ENCODE peak calls at places on chromosomes 6 and 20, in four cellular contexts. Z is omental fat pad, K is fibroblast of lung, E is CD14-positive monocyte. M is an unnamed sample.

GRCh38 chr6:101163611-101164010 is 229.9 kb upstream of the GRIK2 start:
- DNase-seq in Z (no peak), K (no peak), E (no peak), M (no peak)

GRCh38 chr20:7248392-7248992 is 481.0 kb downstream of the BMP2 start:
- DNase-seq in Z (no peak), K (no peak), E (no peak), M (no peak)

GRCh38 chr6:121093928-121094327 is 240.4 kb downstream of the TBC1D32 start:
- DNase-seq in Z (no peak), K (peak), E (no peak), M (no peak)

GRCh38 chr6:38169826-38170526 is 350.4 kb downstream of the ZFAND3 start:
- DNase-seq in Z (no peak), K (no peak), E (no peak), M (no peak)

GRCh38 chr6:36323062-36323461 is 13.6 kb downstream of the BNIP5 start:
- DNase-seq in Z (no peak), K (no peak), E (peak), M (no peak)

GRCh38 chr6:75602897-75603395 is 1.3 kb downstream of the SENP6 start:
- DNase-seq in Z (no peak), K (peak), E (no peak), M (no peak)

GRCh38 chr6:10411131-10411914 is 3.6 kb downstream of the TFAP2A start:
- DNase-seq in Z (no peak), K (no peak), E (no peak), M (no peak)

GRCh38 chr6:169160855-169161560 is 92.6 kb downstream of the THBS2 start:
- DNase-seq in Z (no peak), K (no peak), E (no peak), M (no peak)

GRCh38 chr20:44651507-44652373 is at the start of gene ADA:
- DNase-seq in Z (no peak), K (no peak), E (no peak), M (no peak)

GRCh38 chr20:5668529-5668868 is 81.7 kb upstream of the SHLD1 start:
- DNase-seq in Z (no peak), K (no peak), E (no peak), M (no peak)

GRCh38 chr6:12749531-12750379 is 33.2 kb downstream of the PHACTR1 start:
- DNase-seq in Z (no peak), K (no peak), E (no peak), M (no peak)

GRCh38 chr6:11585426-11586016 is 48.0 kb downstream of the TMEM170B start:
- DNase-seq in Z (no peak), K (peak), E (no peak), M (no peak)

GRCh38 chr6:33744001-33744848 is 2.5 kb downstream of the IP6K3 start:
- DNase-seq in Z (peak), K (peak), E (no peak), M (no peak)

GRCh38 chr20:60095456-60095855 is 137.2 kb downstream of the CDH26 start:
- DNase-seq in Z (no peak), K (no peak), E (no peak), M (no peak)

GRCh38 chr6:11538049-11538798 is 675 bp downstream of the TMEM170B start:
- DNase-seq in Z (no peak), K (peak), E (peak), M (peak)

GRCh38 chr6:158905277-158905676 is 86.1 kb upstream of the EZR start:
- DNase-seq in Z (no peak), K (peak), E (no peak), M (no peak)

GRCh38 chr20:21191839-21192238 is 66.0 kb downstream of the KIZ start:
- DNase-seq in Z (no peak), K (no peak), E (no peak), M (no peak)

GRCh38 chr20:24956001-24956761 is 7.1 kb downstream of the CST7 start:
- DNase-seq in Z (no peak), K (no peak), E (no peak), M (peak)

GRCh38 chr6:36533321-36533720 is 14.0 kb downstream of the STK38 start:
- DNase-seq in Z (no peak), K (no peak), E (no peak), M (no peak)

GRCh38 chr20:53643031-53643832 is 49.6 kb upstream of the ZNF217 start:
- DNase-seq in Z (no peak), K (peak), E (peak), M (no peak)

GRCh38 chr6:145761584-145761983 is 26.3 kb upstream of the EPM2A start:
- DNase-seq in Z (no peak), K (no peak), E (no peak), M (no peak)

GRCh38 chr6:140062042-140063041 is 687.9 kb upstream of the CITED2 start:
- DNase-seq in Z (peak), K (peak), E (no peak), M (no peak)

GRCh38 chr6:23073851-23074250 is 504.5 kb downstream of the HDGFL1 start:
- DNase-seq in Z (no peak), K (peak), E (no peak), M (no peak)

GRCh38 chr20:17758010-17758409 is 58.2 kb downstream of the BANF2 start:
- DNase-seq in Z (no peak), K (no peak), E (no peak), M (no peak)

GRCh38 chr20:46207031-46207549 is 89.0 kb downstream of the CD40 start:
- DNase-seq in Z (no peak), K (no peak), E (no peak), M (no peak)

GRCh38 chr6:85077098-85077497 is 312.7 kb upstream of the TBX18 start:
- DNase-seq in Z (no peak), K (no peak), E (no peak), M (no peak)

GRCh38 chr6:155306958-155307357 is 7.3 kb downstream of the TFB1M start:
- DNase-seq in Z (no peak), K (no peak), E (no peak), M (no peak)

GRCh38 chr6:91653954-91654843 is 1067.3 kb upstream of the MAP3K7 start:
- DNase-seq in Z (no peak), K (peak), E (no peak), M (no peak)

GRCh38 chr6:158131926-158132325 is 36.1 kb downstream of the SERAC1 start:
- DNase-seq in Z (no peak), K (peak), E (no peak), M (no peak)

GRCh38 chr6:107666084-107666981 is 157.8 kb downstream of the SCML4 start:
- DNase-seq in Z (no peak), K (peak), E (no peak), M (no peak)

GRCh38 chr6:39821739-39822532 is 29.8 kb downstream of the DAAM2 start:
- DNase-seq in Z (no peak), K (peak), E (no peak), M (no peak)

GRCh38 chr20:45323731-45324130 is 15.6 kb upstream of the MATN4 start:
- DNase-seq in Z (no peak), K (no peak), E (no peak), M (no peak)

GRCh38 chr6:124963416-124964083 is 1.3 kb downstream of the RNF217 start:
- DNase-seq in Z (no peak), K (peak), E (no peak), M (no peak)

GRCh38 chr20:19975901-19976300 is 41.3 kb upstream of the NAA20 start:
- DNase-seq in Z (no peak), K (peak), E (no peak), M (no peak)

DNA sequence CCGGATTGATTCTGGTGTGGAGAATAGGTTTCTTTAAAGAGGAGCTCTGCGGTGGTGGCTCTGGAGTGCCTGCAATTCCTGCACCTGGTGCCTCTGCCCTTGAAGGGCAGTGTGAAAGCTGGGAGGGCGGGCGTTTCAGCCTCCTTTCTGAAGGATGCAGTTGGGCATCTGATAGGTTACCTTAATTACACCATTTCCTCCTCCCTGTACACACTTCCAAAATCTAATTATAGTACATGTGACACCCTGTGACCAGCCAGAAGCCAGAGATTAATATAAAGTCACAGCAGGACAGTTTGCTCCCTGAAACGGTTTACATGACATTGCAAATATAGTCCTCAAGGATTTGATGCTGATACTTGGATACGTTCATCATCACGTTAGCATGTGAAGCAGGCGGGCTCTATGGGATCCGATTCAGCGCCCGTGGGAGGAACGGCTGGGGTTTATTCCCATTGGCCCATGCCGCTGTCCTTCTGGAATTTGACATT is 548.2 kb downstream of the QKI start:
- DNase-seq in Z (no peak), K (no peak), E (no peak), M (no peak)
- TF ChIP-seq CTCF in Z (no peak), K (no peak), E (no peak), M (no peak)

GRCh38 chr6:108941867-108942266 is 93.6 kb downstream of the ARMC2 start:
- DNase-seq in Z (no peak), K (no peak), E (no peak), M (no peak)
- TF ChIP-seq CTCF in Z (no peak), K (no peak), E (no peak), M (no peak)

GRCh38 chr20:63176035-63176434 is 39.9 kb downstream of the YTHDF1 start:
- DNase-seq in Z (no peak), K (no peak), E (no peak), M (no peak)

GRCh38 chr20:63177785-63178444 is 38.0 kb downstream of the YTHDF1 start:
- DNase-seq in Z (no peak), K (no peak), E (no peak), M (no peak)

GRCh38 chr20:63178445-63178818 is 37.5 kb downstream of the YTHDF1 start:
- DNase-seq in Z (no peak), K (no peak), E (no peak), M (no peak)

GRCh38 chr20:63176448-63177133 is 39.3 kb downstream of the YTHDF1 start:
- DNase-seq in Z (no peak), K (no peak), E (no peak), M (no peak)

DNA sequence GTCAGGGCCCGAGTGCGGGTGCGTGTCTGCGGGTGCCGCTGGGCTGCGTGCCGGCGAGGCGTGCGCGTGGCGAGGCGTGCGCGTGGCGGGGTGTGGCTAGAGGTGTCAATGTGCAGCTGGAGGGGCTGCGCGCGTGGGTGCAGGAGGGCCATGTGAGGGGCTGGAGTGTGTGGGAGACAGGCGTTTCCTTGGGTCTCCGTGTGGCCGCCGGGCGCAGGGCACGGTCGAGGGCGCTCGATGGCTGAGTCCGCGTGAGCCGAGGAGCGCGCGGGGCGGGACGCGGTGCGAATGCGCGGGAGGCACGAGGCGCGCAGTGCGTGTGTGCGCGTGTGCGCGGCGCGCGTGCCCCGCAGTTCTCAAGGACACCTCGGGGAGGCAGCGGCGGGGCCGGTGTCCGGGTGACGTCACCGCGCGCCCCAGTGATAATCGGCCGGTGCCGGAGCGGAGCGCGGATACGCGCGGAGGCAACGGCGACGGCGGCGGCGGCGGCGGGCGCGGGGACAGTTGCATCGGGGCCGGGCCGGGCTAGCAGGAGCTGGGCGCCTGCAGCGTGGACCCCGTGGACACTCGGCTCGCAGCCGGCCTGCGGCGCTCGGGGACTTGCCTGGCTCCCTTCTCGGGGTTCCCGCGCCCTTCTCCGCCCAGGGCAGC is 38.7 kb downstream of the YTHDF1 start:
- DNase-seq in Z (no peak), K (no peak), E (no peak), M (no peak)
- TF ChIP-seq CTCF in Z (no peak), K (no peak), E (no peak), M (peak)

DNA sequence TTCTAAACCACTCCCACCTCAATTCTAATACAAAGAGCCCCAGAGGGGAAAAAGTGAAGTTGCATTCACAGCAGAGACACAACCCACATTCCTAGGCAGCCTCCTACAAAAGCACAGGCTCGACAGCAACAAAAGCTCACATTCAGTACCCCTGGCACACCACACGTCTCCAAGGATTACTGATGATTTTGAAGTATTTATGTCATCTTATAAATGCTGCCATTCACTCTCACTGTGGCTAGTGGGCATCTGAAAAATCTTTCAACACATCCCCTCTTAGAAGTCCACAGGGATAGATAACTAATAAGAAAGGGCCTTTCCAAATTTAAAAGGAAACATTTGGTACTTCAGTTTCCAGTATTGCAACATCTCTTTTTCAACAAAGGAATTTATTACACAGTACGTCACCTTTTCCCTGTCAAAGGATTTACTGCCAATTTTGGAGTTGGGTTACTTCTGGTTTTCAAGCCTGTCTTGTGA is 146.7 kb downstream of the TASP1 start:
- DNase-seq in Z (no peak), K (peak), E (no peak), M (no peak)
- TF ChIP-seq CTCF in Z (no peak), K (no peak), E (no peak), M (peak)

GRCh38 chr6:53960311-53960710 is 150.9 kb upstream of the MLIP start:
- DNase-seq in Z (no peak), K (peak), E (no peak), M (no peak)

GRCh38 chr6:53959717-53960116 is 151.5 kb upstream of the MLIP start:
- DNase-seq in Z (no peak), K (no peak), E (no peak), M (no peak)

GRCh38 chr6:53962631-53963030 is 148.6 kb upstream of the MLIP start:
- DNase-seq in Z (no peak), K (no peak), E (no peak), M (no peak)

GRCh38 chr6:53956804-53957203 is 154.4 kb upstream of the MLIP start:
- DNase-seq in Z (no peak), K (no peak), E (no peak), M (no peak)

GRCh38 chr6:53961679-53962370 is 149.4 kb upstream of the MLIP start:
- DNase-seq in Z (no peak), K (no peak), E (no peak), M (no peak)
- TF ChIP-seq CTCF in Z (no peak), K (no peak), E (no peak), M (no peak)

DNA sequence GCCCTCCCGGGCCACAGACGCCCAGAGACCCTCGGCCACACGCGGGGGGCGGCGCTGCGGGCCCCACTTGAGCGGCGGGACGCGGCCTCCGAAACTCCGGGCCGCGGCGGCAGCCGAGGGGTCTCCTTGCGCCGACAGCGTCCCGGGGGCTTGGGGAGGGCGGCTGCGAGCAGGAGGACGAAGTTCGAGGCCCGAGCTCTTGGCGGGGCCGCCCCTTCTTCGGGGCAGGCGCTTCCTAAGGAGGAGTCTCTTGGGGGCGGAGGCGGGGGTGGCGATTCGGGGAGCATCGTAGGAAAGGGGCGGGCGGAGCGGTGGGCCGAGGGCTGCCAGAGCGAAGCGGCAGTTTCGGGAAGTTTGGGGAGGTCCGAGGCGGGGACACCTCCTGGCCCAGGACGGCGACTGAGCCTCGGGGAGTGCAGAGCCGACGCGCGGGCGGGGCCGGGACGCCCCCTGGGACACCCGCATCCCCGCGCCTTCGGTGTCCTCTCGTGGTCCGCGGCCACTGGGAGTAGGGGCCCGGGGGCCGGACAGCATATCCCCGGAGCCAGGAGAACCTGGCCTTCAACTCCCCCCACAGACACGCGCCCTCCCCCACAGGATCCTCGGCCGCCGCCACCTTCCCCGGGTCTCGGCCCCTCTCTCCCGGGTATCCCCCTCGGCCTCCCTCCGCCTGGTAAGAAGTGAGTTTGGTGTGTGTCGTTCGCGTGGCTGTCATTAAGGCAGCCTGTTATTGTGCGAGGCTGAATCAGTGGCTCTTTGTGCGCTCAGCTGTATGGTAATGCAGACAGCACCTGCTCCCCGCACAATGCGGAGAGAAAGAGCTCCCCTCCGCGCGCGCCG is 613 bp upstream of the DLL1 start:
- DNase-seq in Z (no peak), K (no peak), E (peak), M (no peak)
- TF ChIP-seq CTCF in Z (no peak), K (no peak), E (no peak), M (no peak)

GRCh38 chr6:111563581-111563980 is 42.1 kb downstream of the TRAF3IP2 start:
- DNase-seq in Z (no peak), K (no peak), E (no peak), M (no peak)

GRCh38 chr6:111566222-111566717 is 39.4 kb downstream of the TRAF3IP2 start:
- DNase-seq in Z (no peak), K (no peak), E (no peak), M (no peak)

GRCh38 chr6:111566873-111567517 is 38.7 kb downstream of the TRAF3IP2 start:
- DNase-seq in Z (no peak), K (peak), E (no peak), M (no peak)

GRCh38 chr6:111564482-111564945 is 41.2 kb downstream of the TRAF3IP2 start:
- DNase-seq in Z (no peak), K (peak), E (no peak), M (no peak)

DNA sequence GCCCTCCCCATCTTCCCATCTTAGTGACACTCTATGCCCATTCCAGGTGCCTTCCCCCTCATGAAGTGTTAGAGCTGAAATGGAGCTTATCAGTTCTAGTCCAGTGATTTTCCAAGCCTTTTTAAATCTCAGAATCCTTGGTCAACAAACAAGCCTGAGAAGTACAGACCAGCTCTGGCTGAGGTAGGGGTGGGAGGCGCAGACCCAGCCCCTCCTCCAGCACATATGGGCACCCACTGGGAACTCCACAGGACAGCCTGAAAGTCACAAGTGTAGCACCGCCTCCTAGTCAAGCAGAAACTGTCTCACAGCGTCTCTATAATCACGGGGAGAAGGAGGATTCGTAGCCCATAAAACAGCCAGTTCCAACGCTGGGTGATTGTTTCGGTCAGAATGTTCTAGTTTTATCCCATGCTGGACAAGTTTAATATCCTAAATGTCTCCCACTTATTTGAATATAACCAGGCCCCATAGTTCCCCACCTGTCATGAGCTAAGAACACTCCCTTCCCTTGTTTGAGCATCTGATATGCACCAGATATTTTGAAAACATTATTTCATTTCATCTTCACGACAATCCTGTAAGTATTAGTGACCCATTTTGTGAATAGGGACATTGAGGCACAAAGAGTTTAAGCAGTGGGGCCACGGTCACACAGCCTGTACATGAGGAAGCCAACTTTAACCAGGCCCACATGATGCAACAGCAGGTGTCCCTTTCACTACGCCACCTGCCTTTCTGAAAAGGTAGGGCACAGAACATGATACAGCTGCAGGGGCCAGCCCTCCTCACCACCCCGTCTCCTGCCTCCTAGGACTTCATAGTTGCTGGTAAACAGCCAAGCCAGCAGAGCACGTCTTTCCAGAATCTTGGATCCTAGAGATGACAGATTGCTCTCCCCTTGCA is 40.1 kb downstream of the TRAF3IP2 start:
- DNase-seq in Z (no peak), K (no peak), E (no peak), M (no peak)
- TF ChIP-seq CTCF in Z (no peak), K (no peak), E (no peak), M (peak)

GRCh38 chr20:57609842-57610167 is 10.4 kb downstream of the ZBP1 start:
- DNase-seq in Z (no peak), K (no peak), E (no peak), M (no peak)
- TF ChIP-seq CTCF in Z (no peak), K (no peak), E (no peak), M (peak)

M was measured in type B pancreatic cell.